ENCODE peak calls at places on chromosomes 7 and 10, in five cellular contexts. Y, W, F, N and O are unnamed samples. For H3K4me1, the result is how much of the 10 kb centered on the place peaks cover.

GRCh38 chr7:73308074-73308664 is 457 bp downstream of the NSUN5 start:
- DNase-seq in Y (no peak), W (no peak), F (peak), N (peak), O (peak)

GRCh38 chr10:72009062-72009429 is 44.9 kb downstream of the CHST3 start:
- DNase-seq in N (peak), W (no peak), F (no peak), Y (no peak), O (no peak)

GRCh38 chr7:64494912-64495461 is 67.9 kb downstream of the ZNF680 start:
- DNase-seq in F (peak), N (no peak), W (no peak), Y (no peak), O (no peak)

GRCh38 chr7:92836489-92837213 is at the start of gene CDK6:
- DNase-seq in Y (peak), N (peak), W (no peak), F (peak), O (peak)

GRCh38 chr7:5064391-5065106 is 18.9 kb downstream of the RBAK start:
- DNase-seq in N (no peak), F (no peak), Y (peak), W (no peak), O (no peak)

GRCh38 chr10:63431962-63432797 is 33.6 kb downstream of the JMJD1C start:
- DNase-seq in Y (no peak), W (no peak), N (peak), F (peak), O (no peak)

GRCh38 chr7:142380064-142380463 is 122.2 kb upstream of the PRSS58 start:
- DNase-seq in N (no peak), Y (no peak), F (no peak), W (no peak), O (no peak)

GRCh38 chr7:108455833-108456677 is at the start of gene NRCAM:
- DNase-seq in W (no peak), F (peak), N (peak), Y (peak), O (peak)

GRCh38 chr7:28750981-28751380 is 207.1 kb downstream of the TRIL start:
- DNase-seq in N (no peak), W (no peak), F (no peak), Y (no peak), O (no peak)

GRCh38 chr10:113007343-113007771 is 57.3 kb downstream of the TCF7L2 start:
- DNase-seq in F (no peak), N (no peak), Y (no peak), W (no peak), O (no peak)

GRCh38 chr10:78505657-78506056 is 472.0 kb downstream of the RPS24 start:
- DNase-seq in F (no peak), W (no peak), N (peak), Y (no peak), O (no peak)

GRCh38 chr7:126026421-126027088 is 1096.9 kb upstream of the POT1 start:
- DNase-seq in N (peak), F (no peak), W (no peak), Y (no peak), O (no peak)

GRCh38 chr7:79272066-79272669 is 181.3 kb downstream of the MAGI2 start:
- DNase-seq in Y (peak), W (no peak), N (no peak), F (peak), O (no peak)

GRCh38 chr10:14820010-14820774 is 17.6 kb downstream of the CDNF start:
- DNase-seq in Y (peak), N (peak), F (peak), W (no peak), O (no peak)

GRCh38 chr10:22316286-22317120 is at the start of gene COMMD3:
- DNase-seq in Y (peak), N (peak), W (peak), F (peak), O (peak)

GRCh38 chr7:13874783-13875182 is 114.7 kb downstream of the ETV1 start:
- DNase-seq in N (peak), Y (peak), W (no peak), F (peak), O (no peak)

GRCh38 chr10:5014936-5015335 is 11.3 kb upstream of the AKR1C2 start:
- DNase-seq in Y (no peak), N (no peak), W (no peak), F (peak), O (no peak)
- H3K4me1 ChIP-seq in Y (under half), N (under half), W (under half), F (under half), O (under half)

DNA sequence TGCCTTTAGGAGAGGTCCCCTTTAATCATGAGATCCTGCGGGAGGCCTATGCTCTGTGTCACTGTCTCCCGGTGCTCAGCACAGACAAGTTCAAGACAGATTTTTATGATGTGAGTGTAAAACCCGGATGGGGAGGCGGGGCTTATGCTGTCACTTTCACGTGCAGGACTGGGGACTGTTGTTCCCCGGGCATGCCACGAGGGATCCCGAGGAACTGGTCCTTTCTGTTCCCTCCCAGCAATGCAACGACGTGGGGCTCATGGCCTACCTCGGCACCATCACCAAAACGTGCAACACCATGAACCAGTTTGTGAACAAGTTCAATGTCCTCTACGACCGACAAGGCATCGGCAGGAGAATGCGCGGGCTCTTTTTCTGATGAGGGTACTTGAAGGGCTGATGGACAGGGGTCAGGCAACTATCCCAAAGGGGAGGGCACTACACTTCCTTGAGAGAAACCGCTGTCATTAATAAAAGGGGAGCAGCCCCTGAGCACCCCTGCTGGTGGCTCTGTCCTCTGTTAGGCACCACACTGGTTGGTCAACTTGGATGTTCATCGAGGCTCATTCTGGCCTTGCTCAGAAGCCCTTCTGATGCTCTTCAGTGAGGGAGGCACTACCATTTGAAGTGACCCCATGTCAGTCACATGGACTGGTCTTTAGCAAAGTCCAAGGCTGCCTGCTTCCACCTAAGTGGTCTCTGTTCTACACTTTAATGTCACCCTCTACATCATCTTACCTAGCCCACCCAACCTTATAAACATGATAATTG is 2.8 kb downstream of the COPS6 start:
- DNase-seq in Y (no peak), N (peak), W (no peak), F (no peak), O (no peak)
- H3K4me1 ChIP-seq in Y (under half), N (under half), W (under half), F (under half), O (under half)

GRCh38 chr10:132107211-132107946 is 41.6 kb downstream of the JAKMIP3 start:
- DNase-seq in F (no peak), Y (no peak), W (no peak), N (no peak), O (no peak)

GRCh38 chr10:132104062-132104461 is 38.3 kb downstream of the JAKMIP3 start:
- DNase-seq in F (no peak), W (no peak), N (no peak), Y (no peak), O (no peak)

GRCh38 chr10:132106431-132106830 is 40.7 kb downstream of the JAKMIP3 start:
- DNase-seq in F (no peak), N (no peak), W (no peak), Y (no peak), O (no peak)

GRCh38 chr10:132104471-132105301 is 38.9 kb downstream of the JAKMIP3 start:
- DNase-seq in W (no peak), N (no peak), Y (no peak), F (no peak), O (no peak)

GRCh38 chr10:132105302-132105995 is 39.7 kb downstream of the JAKMIP3 start:
- DNase-seq in N (no peak), F (no peak), W (no peak), Y (no peak), O (no peak)
- H3K4me1 ChIP-seq in N (under half), F (under half), W (under half), Y (under half), O (under half)

DNA sequence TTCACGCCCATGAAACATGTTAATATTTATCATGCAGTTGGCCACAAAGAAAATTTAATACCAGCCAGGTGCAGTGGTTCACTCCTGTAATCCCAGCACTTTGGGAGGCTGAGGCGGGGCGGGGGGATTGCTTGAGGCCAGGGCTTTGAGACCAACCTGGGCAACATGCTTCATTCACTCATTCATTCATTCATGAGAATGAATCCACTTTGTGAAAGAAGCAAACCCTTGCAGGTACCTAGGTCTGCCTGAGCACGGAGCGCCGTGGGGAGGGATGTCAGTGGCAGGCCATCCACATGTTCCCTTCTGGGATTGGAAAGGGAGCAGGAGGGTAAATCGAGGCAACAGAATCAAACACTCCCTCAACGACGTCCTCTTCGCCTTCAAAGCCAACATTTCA is 4.7 kb downstream of the ANXA11 start:
- DNase-seq in F (no peak), N (no peak), W (no peak), Y (no peak), O (no peak)
- H3K4me1 ChIP-seq in F (half or more), N (under half), W (half or more), Y (under half), O (half or more)

GRCh38 chr10:109963439-109963838 is 40.1 kb upstream of the XPNPEP1 start:
- DNase-seq in W (no peak), N (no peak), F (no peak), Y (peak), O (no peak)
- H3K4me1 ChIP-seq in W (under half), N (under half), F (under half), Y (under half), O (under half)